ENCODE peak calls at places on chromosomes 4 and X, in six cellular contexts. L, M, X, Z, E and F are unnamed samples.
A peak's percentile ranks its signal among the peaks of the same experiment; 100 is the strongest.

GRCh38 chr4:141004844-141005243 is 128.4 kb downstream of the RNF150 start:
- DNase-seq in L (no peak), M (no peak), X (no peak), Z (no peak), E (no peak), F (no peak)

GRCh38 chrX:124033821-124034220 is 72.3 kb downstream of the STAG2 start:
- DNase-seq in L (peak; percentile 17), M (no peak), X (no peak), Z (no peak), E (no peak), F (no peak)

GRCh38 chrX:128543114-128543513 is 490.9 kb upstream of the ACTRT1 start:
- DNase-seq in L (no peak), M (no peak), X (no peak), Z (no peak), E (no peak), F (no peak)

GRCh38 chr4:67103001-67103737 is 442.1 kb downstream of the CENPC start:
- DNase-seq in L (no peak), M (no peak), X (peak; percentile 5), Z (no peak), E (no peak), F (no peak)

GRCh38 chr4:151833174-151833573 is 72.4 kb upstream of the GATB start:
- DNase-seq in L (no peak), M (no peak), X (no peak), Z (no peak), E (no peak), F (no peak)

GRCh38 chr4:153530284-153530995 is 64.3 kb downstream of the TMEM131L start:
- DNase-seq in L (no peak), M (no peak), X (no peak), Z (no peak), E (no peak), F (no peak)

GRCh38 chrX:134736351-134736750 is 78.1 kb upstream of the PLAC1 start:
- DNase-seq in L (no peak), M (no peak), X (no peak), Z (no peak), E (no peak), F (no peak)

GRCh38 chr4:186949847-186950246 is 226.2 kb upstream of the FAT1 start:
- DNase-seq in L (no peak), M (no peak), X (no peak), Z (no peak), E (no peak), F (no peak)

GRCh38 chrX:39665830-39666518 is 431.8 kb downstream of the BCOR start:
- DNase-seq in L (peak; percentile 79), M (no peak), X (no peak), Z (no peak), E (no peak), F (no peak)

GRCh38 chr4:150625033-150625432 is 43.1 kb downstream of the MAB21L2 start:
- DNase-seq in L (peak; percentile 1), M (no peak), X (no peak), Z (no peak), E (no peak), F (no peak)

GRCh38 chr4:183960912-183961569 is 55.9 kb downstream of the STOX2 start:
- DNase-seq in L (no peak), M (no peak), X (no peak), Z (no peak), E (no peak), F (no peak)

GRCh38 chr4:113996599-113997177 is 17.2 kb upstream of the ARSJ start:
- DNase-seq in L (no peak), M (no peak), X (no peak), Z (no peak), E (no peak), F (no peak)

GRCh38 chrX:136041254-136041812 is 56.1 kb downstream of the SLC9A6 start:
- DNase-seq in L (no peak), M (no peak), X (no peak), Z (no peak), E (no peak), F (no peak)

GRCh38 chrX:31036895-31037294 is 34.9 kb downstream of the FTHL17 start:
- DNase-seq in L (peak; percentile 40), M (peak; percentile 1), X (peak; percentile 71), Z (peak; percentile 70), E (peak; percentile 46), F (peak; percentile 11)

GRCh38 chrX:47190445-47191269 is 3.0 kb upstream of the UBA1 start:
- DNase-seq in L (peak; percentile 94), M (peak; percentile 80), X (peak; percentile 97), Z (peak; percentile 93), E (peak; percentile 89), F (peak; percentile 78)

GRCh38 chr4:101865501-101866062 is 75.1 kb downstream of the BANK1 start:
- DNase-seq in L (peak; percentile 61), M (no peak), X (no peak), Z (no peak), E (no peak), F (no peak)

GRCh38 chr4:154490589-154491340 is 834 bp downstream of the DCHS2 start:
- DNase-seq in L (no peak), M (no peak), X (peak; percentile 57), Z (peak; percentile 52), E (no peak), F (no peak)

GRCh38 chr4:53461244-53461643 is 83.8 kb downstream of the FIP1L1 start:
- DNase-seq in L (peak; percentile 45), M (no peak), X (no peak), Z (no peak), E (no peak), F (no peak)
- TF ChIP-seq CTCF in L (no peak), M (no peak), X (no peak), Z (no peak), E (no peak), F (no peak)

DNA sequence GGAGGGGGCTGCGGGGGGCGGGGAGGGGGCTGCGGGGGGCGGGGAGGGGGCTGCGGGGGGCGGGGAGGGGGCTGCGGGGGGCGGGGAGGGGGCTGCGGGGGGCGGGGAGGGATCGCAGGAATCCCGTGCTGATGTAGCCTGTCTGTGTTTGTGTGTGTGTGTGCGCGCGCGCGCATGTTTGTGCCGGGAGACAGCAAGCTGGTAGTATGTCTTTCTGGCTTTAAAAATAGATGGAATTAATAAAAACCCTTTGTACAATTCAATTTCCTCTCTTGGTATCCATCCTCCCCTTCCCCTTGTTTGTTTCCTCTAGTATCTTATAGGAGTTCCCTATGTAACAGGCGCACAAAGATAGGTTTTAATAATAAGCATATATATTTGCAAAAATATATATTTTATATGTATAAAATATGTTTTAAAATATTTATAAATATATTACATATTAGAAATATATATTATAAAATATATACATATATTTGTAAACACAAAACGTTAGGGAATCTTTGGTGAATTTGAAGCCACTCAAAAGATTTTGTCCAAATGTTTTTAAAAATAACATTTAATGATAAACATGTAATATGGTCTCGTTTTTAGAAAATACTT is 782 bp downstream of the ARHGAP24 start:
- DNase-seq in L (peak; percentile 53), M (no peak), X (no peak), Z (peak; percentile 50), E (peak; percentile 48), F (no peak)
- H3K4me3 ChIP-seq in L (peak overlapping the region; percentile 83), M (peak overlapping the region; percentile 57), X (peak overlapping the region; percentile 61), Z (peak overlapping the region; percentile 53), E (peak overlapping the region; percentile 55), F (peak overlapping the region; percentile 91)

GRCh38 chrX:148133099-148133725 is 152.1 kb downstream of the FMR1NB start:
- DNase-seq in L (peak; percentile 8), M (no peak), X (no peak), Z (no peak), E (no peak), F (no peak)
- TF ChIP-seq CTCF in L (peak; percentile 35), M (no peak), X (peak; percentile 16), Z (no peak), E (no peak), F (no peak)

GRCh38 chr4:1294424-1294823 is 4.7 kb downstream of the MAEA start:
- DNase-seq in L (no peak), M (no peak), X (no peak), Z (no peak), E (no peak), F (no peak)
- H3K4me3 ChIP-seq in L (no peak overlapping the region), M (no peak overlapping the region), X (no peak overlapping the region), Z (no peak overlapping the region), E (no peak overlapping the region), F (no peak overlapping the region)